ENCODE peak calls at places on chromosomes 11 and 22, in six cellular contexts. F, N, L, V, K and U are unnamed samples.

GRCh38 chr11:75303544-75304224 is 47.8 kb downstream of the ARRB1 start:
- DNase-seq in F (peak; percentile 67), N (peak; percentile 56), L (no peak), V (no peak), K (no peak), U (no peak)

GRCh38 chr11:31779268-31779879 is 31.7 kb downstream of the PAX6 start:
- DNase-seq in F (no peak), N (peak; percentile 23), L (no peak), V (no peak), K (no peak), U (no peak)

GRCh38 chr11:69364901-69365300 is 70.9 kb downstream of the MYEOV start:
- DNase-seq in F (no peak), N (no peak), L (no peak), V (no peak), K (no peak), U (no peak)

GRCh38 chr11:612201-612960 is 3.4 kb downstream of the IRF7 start:
- DNase-seq in F (no peak), N (peak; percentile 36), L (peak; percentile 33), V (peak; percentile 40), K (no peak), U (no peak)

GRCh38 chr11:121214861-121215260 is 77.7 kb upstream of the SC5D start:
- DNase-seq in F (no peak), N (no peak), L (no peak), V (no peak), K (no peak), U (no peak)

GRCh38 chr11:111975076-111975806 is 38.1 kb downstream of the DIXDC1 start:
- DNase-seq in F (peak; percentile 26), N (no peak), L (no peak), V (no peak), K (no peak), U (no peak)

GRCh38 chr11:114758627-114759026 is 80.3 kb downstream of the NXPE2 start:
- DNase-seq in F (no peak), N (no peak), L (no peak), V (no peak), K (no peak), U (no peak)

GRCh38 chr22:36028646-36029405 is at the start of gene RBFOX2:
- DNase-seq in F (peak; percentile 94), N (peak; percentile 94), L (peak; percentile 98), V (peak; percentile 85), K (peak; percentile 96), U (peak; percentile 98)

GRCh38 chr11:70078095-70078795 is at the start of gene ANO1:
- DNase-seq in F (no peak), N (no peak), L (peak; percentile 60), V (no peak), K (no peak), U (peak; percentile 34)

GRCh38 chr11:48012051-48012391 is 31.7 kb downstream of the PTPRJ start:
- DNase-seq in F (no peak), N (no peak), L (no peak), V (peak; percentile 83), K (no peak), U (no peak)

GRCh38 chr11:62456630-62457029 is 37.8 kb downstream of the SCGB1A1 start:
- DNase-seq in F (no peak), N (peak; percentile 92), L (no peak), V (no peak), K (no peak), U (no peak)

GRCh38 chr11:33542921-33543320 is 157.7 kb downstream of the C11orf91 start:
- DNase-seq in F (peak; percentile 30), N (peak; percentile 74), L (peak; percentile 46), V (peak; percentile 52), K (peak; percentile 63), U (peak; percentile 43)

GRCh38 chr11:64611961-64612646 is 21.1 kb downstream of the SLC22A12 start:
- DNase-seq in F (peak; percentile 16), N (no peak), L (no peak), V (no peak), K (no peak), U (no peak)

GRCh38 chr11:120500414-120500936 is 11.1 kb upstream of the GRIK4 start:
- DNase-seq in F (no peak), N (no peak), L (peak; percentile 38), V (no peak), K (no peak), U (no peak)

GRCh38 chr22:44365832-44366231 is 53.1 kb upstream of the SHISAL1 start:
- DNase-seq in F (no peak), N (no peak), L (no peak), V (no peak), K (no peak), U (no peak)

GRCh38 chr22:28006271-28006670 is 87.2 kb upstream of the PITPNB start:
- DNase-seq in F (no peak), N (no peak), L (no peak), V (no peak), K (no peak), U (no peak)

GRCh38 chr11:1047576-1048156 is 11.1 kb upstream of the MUC6 start:
- DNase-seq in F (no peak), N (no peak), L (no peak), V (no peak), K (no peak), U (no peak)

GRCh38 chr11:117202386-117203068 is 3.4 kb downstream of the TAGLN start:
- DNase-seq in F (no peak), N (no peak), L (no peak), V (no peak), K (no peak), U (no peak)

GRCh38 chr11:79039122-79039521 is 401.7 kb downstream of the TENM4 start:
- DNase-seq in F (no peak), N (no peak), L (no peak), V (no peak), K (no peak), U (no peak)

GRCh38 chr11:100923555-100923954 is 206.1 kb downstream of the PGR start:
- DNase-seq in F (no peak), N (no peak), L (no peak), V (no peak), K (no peak), U (no peak)